ENCODE peak calls at places on chromosomes 1 and 21, in eight cellular contexts. Q is iPS DF 6.9; M is Karpas-422; E is K562; N is stomach; S is body of pancreas; P is aorta; T is CD8-positive, alpha-beta T cell. U is an unnamed sample. For H3K27me3 and H3K9me3, the result is how much of the 10 kb centered on the place peaks cover.

GRCh38 chr1:154492115-154492514 is 9.9 kb upstream of the TDRD10 start:
- DNase-seq in Q (no peak), M (no peak), E (no peak), N (no peak), S (no peak), P (no peak), T (no peak), U (no peak)

GRCh38 chr1:203219934-203220333 is 9.5 kb downstream of the CHIT1 start:
- DNase-seq in Q (no peak), M (no peak), E (no peak), N (no peak), S (no peak), P (no peak), T (no peak), U (no peak)

GRCh38 chr1:38528600-38528999 is 331.0 kb downstream of the RRAGC start:
- DNase-seq in Q (no peak), M (no peak), E (no peak), N (no peak), S (no peak), P (no peak), T (no peak), U (peak)

GRCh38 chr1:168468042-168468809 is 75.6 kb downstream of the XCL2 start:
- DNase-seq in Q (no peak), M (no peak), E (no peak), N (no peak), S (no peak), P (no peak), T (no peak), U (no peak)

GRCh38 chr1:178609015-178609414 is 96.1 kb downstream of the TEX35 start:
- DNase-seq in Q (no peak), M (peak), E (no peak), N (no peak), S (no peak), P (no peak), T (no peak), U (no peak)

GRCh38 chr1:220213381-220213983 is 58.8 kb downstream of the RAB3GAP2 start:
- DNase-seq in Q (no peak), M (no peak), E (no peak), N (no peak), S (no peak), P (no peak), T (no peak), U (no peak)

GRCh38 chr1:14794136-14794768 is 195.8 kb downstream of the KAZN start:
- DNase-seq in Q (no peak), M (no peak), E (no peak), N (no peak), S (no peak), P (no peak), T (no peak), U (no peak)

GRCh38 chr1:115337633-115338456 is at the start of gene NGF:
- DNase-seq in Q (peak), M (no peak), E (no peak), N (no peak), S (peak), P (peak), T (no peak), U (no peak)

GRCh38 chr1:116218922-116219321 is 107.7 kb downstream of the MAB21L3 start:
- DNase-seq in Q (no peak), M (no peak), E (no peak), N (peak), S (peak), P (no peak), T (no peak), U (peak)

GRCh38 chr1:153727463-153728304 is at the start of gene INTS3:
- DNase-seq in Q (peak), M (peak), E (peak), N (peak), S (peak), P (peak), T (peak), U (peak)

GRCh38 chr1:51768971-51769601 is 109.4 kb downstream of the NRDC start:
- DNase-seq in Q (no peak), M (peak), E (peak), N (no peak), S (peak), P (no peak), T (no peak), U (no peak)

GRCh38 chr1:46818591-46818990 is 19.7 kb downstream of the CYP4B1 start:
- DNase-seq in Q (no peak), M (no peak), E (no peak), N (no peak), S (no peak), P (no peak), T (no peak), U (no peak)

GRCh38 chr21:36436829-36437744 is 42.8 kb downstream of the CLDN14 start:
- DNase-seq in Q (no peak), M (no peak), E (no peak), N (no peak), S (no peak), P (no peak), T (no peak), U (no peak)

GRCh38 chr1:93350875-93351274 is 5.2 kb downstream of the DR1 start:
- DNase-seq in Q (no peak), M (no peak), E (no peak), N (no peak), S (no peak), P (no peak), T (no peak), U (no peak)
- H3K27me3 ChIP-seq in Q (under half), M (under half), E (under half), N (under half), S (under half), P (under half), T (under half), U (under half)

GRCh38 chr1:6275826-6276764 is 15.2 kb upstream of the GPR153 start:
- DNase-seq in Q (no peak), M (no peak), E (peak), N (no peak), S (peak), P (peak), T (no peak), U (no peak)
- H3K9me3 ChIP-seq in Q (under half), M (under half), E (under half), N (under half), S (under half), P (under half), T (under half), U (under half)

GRCh38 chr21:29547998-29548397 is 249.3 kb downstream of the BACH1 start:
- DNase-seq in Q (no peak), M (no peak), E (no peak), N (no peak), S (no peak), P (no peak), T (no peak), U (no peak)

GRCh38 chr21:29549614-29550013 is 250.9 kb downstream of the BACH1 start:
- DNase-seq in Q (no peak), M (no peak), E (no peak), N (no peak), S (no peak), P (no peak), T (no peak), U (no peak)

GRCh38 chr21:29540289-29540688 is 241.6 kb downstream of the BACH1 start:
- DNase-seq in Q (no peak), M (no peak), E (no peak), N (no peak), S (no peak), P (no peak), T (no peak), U (no peak)

DNA sequence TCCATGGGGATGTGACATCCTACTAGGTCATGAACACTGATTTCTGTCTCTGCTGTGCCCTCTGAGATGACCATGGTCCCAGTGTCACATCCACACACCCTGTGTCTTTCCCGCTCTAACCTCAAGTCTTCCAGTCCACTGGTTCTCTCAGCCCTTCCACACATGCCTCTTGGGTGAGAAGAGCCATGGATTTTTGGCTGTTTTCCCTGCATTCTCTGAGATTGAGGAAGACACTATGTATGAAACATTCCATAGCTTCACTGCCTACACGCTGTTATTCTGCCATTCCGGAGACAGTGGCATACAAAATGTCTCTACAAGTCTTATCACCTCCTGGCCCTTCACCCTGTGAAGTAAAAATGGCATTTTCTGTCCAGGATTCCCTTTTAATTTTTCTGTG is 247.3 kb downstream of the BACH1 start:
- DNase-seq in Q (no peak), M (no peak), E (no peak), N (no peak), S (no peak), P (no peak), T (no peak), U (no peak)
- H3K27me3 ChIP-seq in Q (under half), M (under half), E (under half), N (under half), S (under half), P (under half), T (under half), U (under half)

GRCh38 chr21:40923914-40924313 is 77.0 kb upstream of the DSCAM start:
- DNase-seq in Q (no peak), M (no peak), E (no peak), N (no peak), S (no peak), P (no peak), T (no peak), U (no peak)
- H3K9me3 ChIP-seq in Q (under half), M (under half), E (under half), N (under half), S (under half), P (under half), T (under half), U (under half)

DNA sequence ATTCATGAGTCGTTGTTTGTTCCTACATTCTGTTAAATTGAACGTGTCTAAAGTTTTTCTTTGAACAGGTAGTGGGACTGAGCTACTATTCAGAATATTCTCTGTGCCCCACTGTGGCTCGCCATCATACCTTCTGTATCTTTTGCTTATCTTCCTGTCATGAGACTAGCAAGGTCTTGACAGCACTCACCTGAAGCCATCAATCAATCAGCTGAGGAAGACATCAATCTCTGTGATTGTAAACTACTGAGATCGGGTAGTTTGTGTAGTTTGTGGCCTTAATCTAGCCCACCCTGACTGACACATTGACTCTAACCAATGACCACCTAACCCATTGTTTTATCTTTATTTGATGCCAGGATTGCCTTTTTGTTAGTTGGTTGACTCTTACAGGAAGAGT is 17.7 kb upstream of the RUNX1 start:
- DNase-seq in Q (no peak), M (no peak), E (no peak), N (no peak), S (no peak), P (no peak), T (no peak), U (no peak)
- H3K27me3 ChIP-seq in Q (under half), M (under half), E (under half), N (under half), S (under half), P (under half), T (under half), U (under half)